ENCODE peak calls at places on chromosome 1, in five cellular contexts. One of them, this sample, is unnamed.

GRCh38 chr1:17941396-17941795 is 166.2 kb upstream of the IGSF21 start:
- DNase-seq in activated naive CD4-positive, alpha-beta T cell treated with anti-CD3 and anti-CD28 coated beads, Interleukin-2, amount 10 ng/mL, durations not matched to agents 7 days and 5 days: no peak
- DNase-seq in CD8-positive, alpha-beta T cell: no peak
- DNase-seq in activated CD8-positive, alpha-beta memory T cell treated with anti-CD3 and anti-CD28 coated beads for 1 hour: no peak
- DNase-seq in activated T-cell treated with anti-CD3 and anti-CD28 coated beads for 24 hours: no peak
- DNase-seq in this sample: no peak

GRCh38 chr1:193058529-193059281 is 455 bp downstream of the UCHL5 start:
- DNase-seq in activated naive CD4-positive, alpha-beta T cell treated with anti-CD3 and anti-CD28 coated beads, Interleukin-2, amount 10 ng/mL, durations not matched to agents 7 days and 5 days: peak; percentile 66
- DNase-seq in CD8-positive, alpha-beta T cell: peak; percentile 50
- DNase-seq in activated CD8-positive, alpha-beta memory T cell treated with anti-CD3 and anti-CD28 coated beads for 1 hour: peak; percentile 14
- DNase-seq in activated T-cell treated with anti-CD3 and anti-CD28 coated beads for 24 hours: peak; percentile 61
- DNase-seq in this sample: peak; percentile 83

GRCh38 chr1:56825436-56825835 is 6.2 kb upstream of the FYB2 start:
- DNase-seq in activated naive CD4-positive, alpha-beta T cell treated with anti-CD3 and anti-CD28 coated beads, Interleukin-2, amount 10 ng/mL, durations not matched to agents 7 days and 5 days: no peak
- DNase-seq in CD8-positive, alpha-beta T cell: no peak
- DNase-seq in activated CD8-positive, alpha-beta memory T cell treated with anti-CD3 and anti-CD28 coated beads for 1 hour: no peak
- DNase-seq in activated T-cell treated with anti-CD3 and anti-CD28 coated beads for 24 hours: no peak
- DNase-seq in this sample: no peak

GRCh38 chr1:39727932-39728317 is 10.8 kb upstream of the PPIE start:
- DNase-seq in activated naive CD4-positive, alpha-beta T cell treated with anti-CD3 and anti-CD28 coated beads, Interleukin-2, amount 10 ng/mL, durations not matched to agents 7 days and 5 days: no peak
- DNase-seq in CD8-positive, alpha-beta T cell: no peak
- DNase-seq in activated CD8-positive, alpha-beta memory T cell treated with anti-CD3 and anti-CD28 coated beads for 1 hour: no peak
- DNase-seq in activated T-cell treated with anti-CD3 and anti-CD28 coated beads for 24 hours: no peak
- DNase-seq in this sample: peak; percentile 13

GRCh38 chr1:182143825-182144661 is 82.5 kb upstream of the ZNF648 start:
- DNase-seq in activated naive CD4-positive, alpha-beta T cell treated with anti-CD3 and anti-CD28 coated beads, Interleukin-2, amount 10 ng/mL, durations not matched to agents 7 days and 5 days: no peak
- DNase-seq in CD8-positive, alpha-beta T cell: no peak
- DNase-seq in activated CD8-positive, alpha-beta memory T cell treated with anti-CD3 and anti-CD28 coated beads for 1 hour: no peak
- DNase-seq in activated T-cell treated with anti-CD3 and anti-CD28 coated beads for 24 hours: no peak
- DNase-seq in this sample: peak; percentile 67

GRCh38 chr1:210951279-210951678 is 182.7 kb downstream of the KCNH1 start:
- DNase-seq in activated naive CD4-positive, alpha-beta T cell treated with anti-CD3 and anti-CD28 coated beads, Interleukin-2, amount 10 ng/mL, durations not matched to agents 7 days and 5 days: no peak
- DNase-seq in CD8-positive, alpha-beta T cell: no peak
- DNase-seq in activated CD8-positive, alpha-beta memory T cell treated with anti-CD3 and anti-CD28 coated beads for 1 hour: no peak
- DNase-seq in activated T-cell treated with anti-CD3 and anti-CD28 coated beads for 24 hours: no peak
- DNase-seq in this sample: no peak

GRCh38 chr1:117537291-117537920 is 68.4 kb upstream of the TENT5C start:
- DNase-seq in activated naive CD4-positive, alpha-beta T cell treated with anti-CD3 and anti-CD28 coated beads, Interleukin-2, amount 10 ng/mL, durations not matched to agents 7 days and 5 days: no peak
- DNase-seq in CD8-positive, alpha-beta T cell: no peak
- DNase-seq in activated CD8-positive, alpha-beta memory T cell treated with anti-CD3 and anti-CD28 coated beads for 1 hour: no peak
- DNase-seq in activated T-cell treated with anti-CD3 and anti-CD28 coated beads for 24 hours: no peak
- DNase-seq in this sample: peak; percentile 23

GRCh38 chr1:150268342-150268705 is 492 bp downstream of the APH1A start:
- DNase-seq in activated naive CD4-positive, alpha-beta T cell treated with anti-CD3 and anti-CD28 coated beads, Interleukin-2, amount 10 ng/mL, durations not matched to agents 7 days and 5 days: peak; percentile 70
- DNase-seq in CD8-positive, alpha-beta T cell: peak; percentile 65
- DNase-seq in activated CD8-positive, alpha-beta memory T cell treated with anti-CD3 and anti-CD28 coated beads for 1 hour: peak; percentile 16
- DNase-seq in activated T-cell treated with anti-CD3 and anti-CD28 coated beads for 24 hours: no peak
- DNase-seq in this sample: peak; percentile 57

GRCh38 chr1:10685851-10686403 is 110.5 kb downstream of the CASZ1 start:
- DNase-seq in activated naive CD4-positive, alpha-beta T cell treated with anti-CD3 and anti-CD28 coated beads, Interleukin-2, amount 10 ng/mL, durations not matched to agents 7 days and 5 days: no peak
- DNase-seq in CD8-positive, alpha-beta T cell: no peak
- DNase-seq in activated CD8-positive, alpha-beta memory T cell treated with anti-CD3 and anti-CD28 coated beads for 1 hour: no peak
- DNase-seq in activated T-cell treated with anti-CD3 and anti-CD28 coated beads for 24 hours: no peak
- DNase-seq in this sample: no peak

GRCh38 chr1:63810936-63811335 is 37.1 kb downstream of the ROR1 start:
- DNase-seq in activated naive CD4-positive, alpha-beta T cell treated with anti-CD3 and anti-CD28 coated beads, Interleukin-2, amount 10 ng/mL, durations not matched to agents 7 days and 5 days: no peak
- DNase-seq in CD8-positive, alpha-beta T cell: no peak
- DNase-seq in activated CD8-positive, alpha-beta memory T cell treated with anti-CD3 and anti-CD28 coated beads for 1 hour: no peak
- DNase-seq in activated T-cell treated with anti-CD3 and anti-CD28 coated beads for 24 hours: no peak
- DNase-seq in this sample: no peak

GRCh38 chr1:110310300-110310699 is 28.9 kb upstream of the RBM15 start:
- DNase-seq in activated naive CD4-positive, alpha-beta T cell treated with anti-CD3 and anti-CD28 coated beads, Interleukin-2, amount 10 ng/mL, durations not matched to agents 7 days and 5 days: no peak
- DNase-seq in CD8-positive, alpha-beta T cell: no peak
- DNase-seq in activated CD8-positive, alpha-beta memory T cell treated with anti-CD3 and anti-CD28 coated beads for 1 hour: no peak
- DNase-seq in activated T-cell treated with anti-CD3 and anti-CD28 coated beads for 24 hours: no peak
- DNase-seq in this sample: no peak

GRCh38 chr1:42935313-42935624 is 23.4 kb downstream of the SLC2A1 start:
- DNase-seq in activated naive CD4-positive, alpha-beta T cell treated with anti-CD3 and anti-CD28 coated beads, Interleukin-2, amount 10 ng/mL, durations not matched to agents 7 days and 5 days: no peak
- DNase-seq in CD8-positive, alpha-beta T cell: peak; percentile 31
- DNase-seq in activated CD8-positive, alpha-beta memory T cell treated with anti-CD3 and anti-CD28 coated beads for 1 hour: no peak
- DNase-seq in activated T-cell treated with anti-CD3 and anti-CD28 coated beads for 24 hours: no peak
- DNase-seq in this sample: peak; percentile 93

GRCh38 chr1:149942207-149942606 is 5.5 kb upstream of the MTMR11 start:
- DNase-seq in activated naive CD4-positive, alpha-beta T cell treated with anti-CD3 and anti-CD28 coated beads, Interleukin-2, amount 10 ng/mL, durations not matched to agents 7 days and 5 days: no peak
- DNase-seq in CD8-positive, alpha-beta T cell: no peak
- DNase-seq in activated CD8-positive, alpha-beta memory T cell treated with anti-CD3 and anti-CD28 coated beads for 1 hour: no peak
- DNase-seq in activated T-cell treated with anti-CD3 and anti-CD28 coated beads for 24 hours: no peak
- DNase-seq in this sample: no peak

GRCh38 chr1:38991638-38992449 is 768 bp downstream of the AKIRIN1 start:
- DNase-seq in activated naive CD4-positive, alpha-beta T cell treated with anti-CD3 and anti-CD28 coated beads, Interleukin-2, amount 10 ng/mL, durations not matched to agents 7 days and 5 days: peak; percentile 23
- DNase-seq in CD8-positive, alpha-beta T cell: peak; percentile 24
- DNase-seq in activated CD8-positive, alpha-beta memory T cell treated with anti-CD3 and anti-CD28 coated beads for 1 hour: no peak
- DNase-seq in activated T-cell treated with anti-CD3 and anti-CD28 coated beads for 24 hours: no peak
- DNase-seq in this sample: peak; percentile 15

GRCh38 chr1:33244143-33244808 is 12.0 kb upstream of the ZNF362 start:
- DNase-seq in activated naive CD4-positive, alpha-beta T cell treated with anti-CD3 and anti-CD28 coated beads, Interleukin-2, amount 10 ng/mL, durations not matched to agents 7 days and 5 days: no peak
- DNase-seq in CD8-positive, alpha-beta T cell: no peak
- DNase-seq in activated CD8-positive, alpha-beta memory T cell treated with anti-CD3 and anti-CD28 coated beads for 1 hour: no peak
- DNase-seq in activated T-cell treated with anti-CD3 and anti-CD28 coated beads for 24 hours: no peak
- DNase-seq in this sample: no peak

GRCh38 chr1:157043685-157044084 is 1.9 kb downstream of the ARHGEF11 start:
- DNase-seq in activated naive CD4-positive, alpha-beta T cell treated with anti-CD3 and anti-CD28 coated beads, Interleukin-2, amount 10 ng/mL, durations not matched to agents 7 days and 5 days: no peak
- DNase-seq in CD8-positive, alpha-beta T cell: no peak
- DNase-seq in activated CD8-positive, alpha-beta memory T cell treated with anti-CD3 and anti-CD28 coated beads for 1 hour: no peak
- DNase-seq in activated T-cell treated with anti-CD3 and anti-CD28 coated beads for 24 hours: no peak
- DNase-seq in this sample: no peak

GRCh38 chr1:227942716-227943261 is 4.9 kb downstream of the WNT9A start:
- DNase-seq in activated naive CD4-positive, alpha-beta T cell treated with anti-CD3 and anti-CD28 coated beads, Interleukin-2, amount 10 ng/mL, durations not matched to agents 7 days and 5 days: peak; percentile 17
- DNase-seq in CD8-positive, alpha-beta T cell: no peak
- DNase-seq in activated CD8-positive, alpha-beta memory T cell treated with anti-CD3 and anti-CD28 coated beads for 1 hour: no peak
- DNase-seq in activated T-cell treated with anti-CD3 and anti-CD28 coated beads for 24 hours: no peak
- DNase-seq in this sample: no peak

GRCh38 chr1:40373323-40374283 is at the start of gene SMAP2:
- DNase-seq in activated naive CD4-positive, alpha-beta T cell treated with anti-CD3 and anti-CD28 coated beads, Interleukin-2, amount 10 ng/mL, durations not matched to agents 7 days and 5 days: peak; percentile 96
- DNase-seq in CD8-positive, alpha-beta T cell: peak; percentile 95
- DNase-seq in activated CD8-positive, alpha-beta memory T cell treated with anti-CD3 and anti-CD28 coated beads for 1 hour: peak; percentile 90
- DNase-seq in activated T-cell treated with anti-CD3 and anti-CD28 coated beads for 24 hours: peak; percentile 93
- DNase-seq in this sample: peak; percentile 98

GRCh38 chr1:187047298-187047697 is 218.5 kb downstream of the PLA2G4A start:
- DNase-seq in activated naive CD4-positive, alpha-beta T cell treated with anti-CD3 and anti-CD28 coated beads, Interleukin-2, amount 10 ng/mL, durations not matched to agents 7 days and 5 days: no peak
- DNase-seq in CD8-positive, alpha-beta T cell: no peak
- DNase-seq in activated CD8-positive, alpha-beta memory T cell treated with anti-CD3 and anti-CD28 coated beads for 1 hour: no peak
- DNase-seq in activated T-cell treated with anti-CD3 and anti-CD28 coated beads for 24 hours: no peak
- DNase-seq in this sample: no peak

GRCh38 chr1:41868241-41868953 is 50.3 kb downstream of the HIVEP3 start:
- DNase-seq in activated naive CD4-positive, alpha-beta T cell treated with anti-CD3 and anti-CD28 coated beads, Interleukin-2, amount 10 ng/mL, durations not matched to agents 7 days and 5 days: peak; percentile 66
- DNase-seq in CD8-positive, alpha-beta T cell: no peak
- DNase-seq in activated CD8-positive, alpha-beta memory T cell treated with anti-CD3 and anti-CD28 coated beads for 1 hour: no peak
- DNase-seq in activated T-cell treated with anti-CD3 and anti-CD28 coated beads for 24 hours: no peak
- DNase-seq in this sample: peak; percentile 66

GRCh38 chr1:19750101-19750881 is 49.4 kb downstream of the TMCO4 start:
- DNase-seq in activated naive CD4-positive, alpha-beta T cell treated with anti-CD3 and anti-CD28 coated beads, Interleukin-2, amount 10 ng/mL, durations not matched to agents 7 days and 5 days: no peak
- DNase-seq in CD8-positive, alpha-beta T cell: no peak
- DNase-seq in activated CD8-positive, alpha-beta memory T cell treated with anti-CD3 and anti-CD28 coated beads for 1 hour: no peak
- DNase-seq in activated T-cell treated with anti-CD3 and anti-CD28 coated beads for 24 hours: no peak
- DNase-seq in this sample: no peak

GRCh38 chr1:228830954-228831481 is 95.7 kb downstream of the RHOU start:
- DNase-seq in activated naive CD4-positive, alpha-beta T cell treated with anti-CD3 and anti-CD28 coated beads, Interleukin-2, amount 10 ng/mL, durations not matched to agents 7 days and 5 days: no peak
- DNase-seq in CD8-positive, alpha-beta T cell: no peak
- DNase-seq in activated CD8-positive, alpha-beta memory T cell treated with anti-CD3 and anti-CD28 coated beads for 1 hour: no peak
- DNase-seq in activated T-cell treated with anti-CD3 and anti-CD28 coated beads for 24 hours: no peak
- DNase-seq in this sample: no peak

GRCh38 chr1:26156285-26157038 is 2.4 kb upstream of the FAM110D start:
- DNase-seq in activated naive CD4-positive, alpha-beta T cell treated with anti-CD3 and anti-CD28 coated beads, Interleukin-2, amount 10 ng/mL, durations not matched to agents 7 days and 5 days: peak; percentile 54
- DNase-seq in CD8-positive, alpha-beta T cell: peak; percentile 37
- DNase-seq in activated CD8-positive, alpha-beta memory T cell treated with anti-CD3 and anti-CD28 coated beads for 1 hour: no peak
- DNase-seq in activated T-cell treated with anti-CD3 and anti-CD28 coated beads for 24 hours: no peak
- DNase-seq in this sample: peak; percentile 38

GRCh38 chr1:101316276-101316675 is 79.5 kb downstream of the S1PR1 start:
- DNase-seq in activated naive CD4-positive, alpha-beta T cell treated with anti-CD3 and anti-CD28 coated beads, Interleukin-2, amount 10 ng/mL, durations not matched to agents 7 days and 5 days: no peak
- DNase-seq in CD8-positive, alpha-beta T cell: no peak
- DNase-seq in activated CD8-positive, alpha-beta memory T cell treated with anti-CD3 and anti-CD28 coated beads for 1 hour: no peak
- DNase-seq in activated T-cell treated with anti-CD3 and anti-CD28 coated beads for 24 hours: no peak
- DNase-seq in this sample: no peak

GRCh38 chr1:174247472-174247871 is 88.2 kb downstream of the RABGAP1L start:
- DNase-seq in activated naive CD4-positive, alpha-beta T cell treated with anti-CD3 and anti-CD28 coated beads, Interleukin-2, amount 10 ng/mL, durations not matched to agents 7 days and 5 days: no peak
- DNase-seq in CD8-positive, alpha-beta T cell: no peak
- DNase-seq in activated CD8-positive, alpha-beta memory T cell treated with anti-CD3 and anti-CD28 coated beads for 1 hour: no peak
- DNase-seq in activated T-cell treated with anti-CD3 and anti-CD28 coated beads for 24 hours: no peak
- DNase-seq in this sample: no peak

GRCh38 chr1:10211805-10212405 is 1.5 kb downstream of the KIF1B start:
- DNase-seq in activated naive CD4-positive, alpha-beta T cell treated with anti-CD3 and anti-CD28 coated beads, Interleukin-2, amount 10 ng/mL, durations not matched to agents 7 days and 5 days: no peak
- DNase-seq in CD8-positive, alpha-beta T cell: no peak
- DNase-seq in activated CD8-positive, alpha-beta memory T cell treated with anti-CD3 and anti-CD28 coated beads for 1 hour: no peak
- DNase-seq in activated T-cell treated with anti-CD3 and anti-CD28 coated beads for 24 hours: no peak
- DNase-seq in this sample: no peak

GRCh38 chr1:14815175-14815882 is 216.8 kb downstream of the KAZN start:
- DNase-seq in activated naive CD4-positive, alpha-beta T cell treated with anti-CD3 and anti-CD28 coated beads, Interleukin-2, amount 10 ng/mL, durations not matched to agents 7 days and 5 days: no peak
- DNase-seq in CD8-positive, alpha-beta T cell: no peak
- DNase-seq in activated CD8-positive, alpha-beta memory T cell treated with anti-CD3 and anti-CD28 coated beads for 1 hour: no peak
- DNase-seq in activated T-cell treated with anti-CD3 and anti-CD28 coated beads for 24 hours: no peak
- DNase-seq in this sample: no peak

GRCh38 chr1:20068722-20069121 is 1.3 kb upstream of the PLA2G5 start:
- DNase-seq in activated naive CD4-positive, alpha-beta T cell treated with anti-CD3 and anti-CD28 coated beads, Interleukin-2, amount 10 ng/mL, durations not matched to agents 7 days and 5 days: no peak
- DNase-seq in CD8-positive, alpha-beta T cell: no peak
- DNase-seq in activated CD8-positive, alpha-beta memory T cell treated with anti-CD3 and anti-CD28 coated beads for 1 hour: no peak
- DNase-seq in activated T-cell treated with anti-CD3 and anti-CD28 coated beads for 24 hours: no peak
- DNase-seq in this sample: no peak

GRCh38 chr1:39896909-39897685 is 4.6 kb downstream of the MYCL start:
- DNase-seq in activated naive CD4-positive, alpha-beta T cell treated with anti-CD3 and anti-CD28 coated beads, Interleukin-2, amount 10 ng/mL, durations not matched to agents 7 days and 5 days: no peak
- DNase-seq in CD8-positive, alpha-beta T cell: no peak
- DNase-seq in activated CD8-positive, alpha-beta memory T cell treated with anti-CD3 and anti-CD28 coated beads for 1 hour: no peak
- DNase-seq in activated T-cell treated with anti-CD3 and anti-CD28 coated beads for 24 hours: no peak
- DNase-seq in this sample: no peak

GRCh38 chr1:16351449-16351993 is 759 bp downstream of the FBXO42 start:
- DNase-seq in activated naive CD4-positive, alpha-beta T cell treated with anti-CD3 and anti-CD28 coated beads, Interleukin-2, amount 10 ng/mL, durations not matched to agents 7 days and 5 days: peak; percentile 32
- DNase-seq in CD8-positive, alpha-beta T cell: no peak
- DNase-seq in activated CD8-positive, alpha-beta memory T cell treated with anti-CD3 and anti-CD28 coated beads for 1 hour: no peak
- DNase-seq in activated T-cell treated with anti-CD3 and anti-CD28 coated beads for 24 hours: no peak
- DNase-seq in this sample: peak; percentile 29

GRCh38 chr1:3170566-3171453 is 101.8 kb downstream of the PRDM16 start:
- DNase-seq in activated naive CD4-positive, alpha-beta T cell treated with anti-CD3 and anti-CD28 coated beads, Interleukin-2, amount 10 ng/mL, durations not matched to agents 7 days and 5 days: no peak
- DNase-seq in CD8-positive, alpha-beta T cell: no peak
- DNase-seq in activated CD8-positive, alpha-beta memory T cell treated with anti-CD3 and anti-CD28 coated beads for 1 hour: no peak
- DNase-seq in activated T-cell treated with anti-CD3 and anti-CD28 coated beads for 24 hours: no peak
- DNase-seq in this sample: peak; percentile 96

GRCh38 chr1:234866007-234866866 is 256.3 kb upstream of the IRF2BP2 start:
- DNase-seq in activated naive CD4-positive, alpha-beta T cell treated with anti-CD3 and anti-CD28 coated beads, Interleukin-2, amount 10 ng/mL, durations not matched to agents 7 days and 5 days: no peak
- DNase-seq in CD8-positive, alpha-beta T cell: no peak
- DNase-seq in activated CD8-positive, alpha-beta memory T cell treated with anti-CD3 and anti-CD28 coated beads for 1 hour: no peak
- DNase-seq in activated T-cell treated with anti-CD3 and anti-CD28 coated beads for 24 hours: no peak
- DNase-seq in this sample: no peak

GRCh38 chr1:226403522-226404034 is 4.3 kb downstream of the PARP1 start:
- DNase-seq in activated naive CD4-positive, alpha-beta T cell treated with anti-CD3 and anti-CD28 coated beads, Interleukin-2, amount 10 ng/mL, durations not matched to agents 7 days and 5 days: no peak
- DNase-seq in CD8-positive, alpha-beta T cell: no peak
- DNase-seq in activated CD8-positive, alpha-beta memory T cell treated with anti-CD3 and anti-CD28 coated beads for 1 hour: no peak
- DNase-seq in activated T-cell treated with anti-CD3 and anti-CD28 coated beads for 24 hours: no peak
- DNase-seq in this sample: peak; percentile 16

GRCh38 chr1:240804475-240804874 is 192.5 kb upstream of the GREM2 start:
- DNase-seq in activated naive CD4-positive, alpha-beta T cell treated with anti-CD3 and anti-CD28 coated beads, Interleukin-2, amount 10 ng/mL, durations not matched to agents 7 days and 5 days: no peak
- DNase-seq in CD8-positive, alpha-beta T cell: no peak
- DNase-seq in activated CD8-positive, alpha-beta memory T cell treated with anti-CD3 and anti-CD28 coated beads for 1 hour: no peak
- DNase-seq in activated T-cell treated with anti-CD3 and anti-CD28 coated beads for 24 hours: no peak
- DNase-seq in this sample: no peak

GRCh38 chr1:53439337-53440207 is 19.6 kb upstream of the DMRTB1 start:
- DNase-seq in activated naive CD4-positive, alpha-beta T cell treated with anti-CD3 and anti-CD28 coated beads, Interleukin-2, amount 10 ng/mL, durations not matched to agents 7 days and 5 days: no peak
- DNase-seq in CD8-positive, alpha-beta T cell: no peak
- DNase-seq in activated CD8-positive, alpha-beta memory T cell treated with anti-CD3 and anti-CD28 coated beads for 1 hour: no peak
- DNase-seq in activated T-cell treated with anti-CD3 and anti-CD28 coated beads for 24 hours: no peak
- DNase-seq in this sample: no peak

GRCh38 chr1:158101944-158102343 is 78.8 kb upstream of the CD1D start:
- DNase-seq in activated naive CD4-positive, alpha-beta T cell treated with anti-CD3 and anti-CD28 coated beads, Interleukin-2, amount 10 ng/mL, durations not matched to agents 7 days and 5 days: no peak
- DNase-seq in CD8-positive, alpha-beta T cell: no peak
- DNase-seq in activated CD8-positive, alpha-beta memory T cell treated with anti-CD3 and anti-CD28 coated beads for 1 hour: no peak
- DNase-seq in activated T-cell treated with anti-CD3 and anti-CD28 coated beads for 24 hours: no peak
- DNase-seq in this sample: no peak

GRCh38 chr1:110210604-110211502 is 739 bp downstream of the KCNC4 start:
- DNase-seq in activated naive CD4-positive, alpha-beta T cell treated with anti-CD3 and anti-CD28 coated beads, Interleukin-2, amount 10 ng/mL, durations not matched to agents 7 days and 5 days: peak; percentile 78
- DNase-seq in CD8-positive, alpha-beta T cell: peak; percentile 66
- DNase-seq in activated CD8-positive, alpha-beta memory T cell treated with anti-CD3 and anti-CD28 coated beads for 1 hour: peak; percentile 29
- DNase-seq in activated T-cell treated with anti-CD3 and anti-CD28 coated beads for 24 hours: peak; percentile 31
- DNase-seq in this sample: peak; percentile 44

GRCh38 chr1:192939440-192939839 is 119.7 kb downstream of the UCHL5 start:
- DNase-seq in activated naive CD4-positive, alpha-beta T cell treated with anti-CD3 and anti-CD28 coated beads, Interleukin-2, amount 10 ng/mL, durations not matched to agents 7 days and 5 days: no peak
- DNase-seq in CD8-positive, alpha-beta T cell: no peak
- DNase-seq in activated CD8-positive, alpha-beta memory T cell treated with anti-CD3 and anti-CD28 coated beads for 1 hour: no peak
- DNase-seq in activated T-cell treated with anti-CD3 and anti-CD28 coated beads for 24 hours: no peak
- DNase-seq in this sample: no peak

GRCh38 chr1:34746785-34747637 is 7.8 kb upstream of the GJB5 start:
- DNase-seq in activated naive CD4-positive, alpha-beta T cell treated with anti-CD3 and anti-CD28 coated beads, Interleukin-2, amount 10 ng/mL, durations not matched to agents 7 days and 5 days: no peak
- DNase-seq in CD8-positive, alpha-beta T cell: no peak
- DNase-seq in activated CD8-positive, alpha-beta memory T cell treated with anti-CD3 and anti-CD28 coated beads for 1 hour: no peak
- DNase-seq in activated T-cell treated with anti-CD3 and anti-CD28 coated beads for 24 hours: no peak
- DNase-seq in this sample: no peak

This sample was measured in RPMI8226.